ENCODE peak calls at places on chromosomes 16 and 17, in four cellular contexts. R is activated T-helper 9 cell treated with anti-CD3 and anti-CD28 coated beads, Interleukin-2, amount 50 U/mL, for 16 hours; C is cardiac fibroblast; H is right lobe of liver. S is an unnamed sample.

GRCh38 chr16:19085679-19086200 is 18.3 kb downstream of the COQ7 start:
- DNase-seq in R (no peak), C (peak; percentile 49), H (no peak), S (no peak)

GRCh38 chr17:30225919-30226553 is 9.5 kb downstream of the SLC6A4 start:
- DNase-seq in R (no peak), C (no peak), H (no peak), S (no peak)

GRCh38 chr17:29777663-29778062 is 152.4 kb downstream of the SSH2 start:
- DNase-seq in R (no peak), C (no peak), H (no peak), S (no peak)

GRCh38 chr17:56185905-56186783 is 32.9 kb downstream of the ANKFN1 start:
- DNase-seq in R (no peak), C (peak; percentile 34), H (no peak), S (no peak)

GRCh38 chr17:67891481-67892119 is 66.3 kb downstream of the BPTF start:
- DNase-seq in R (no peak), C (peak; percentile 61), H (peak; percentile 30), S (no peak)

GRCh38 chr17:3944485-3945388 is 19.5 kb downstream of the ATP2A3 start:
- DNase-seq in R (peak; percentile 19), C (peak; percentile 64), H (peak; percentile 59), S (no peak)

GRCh38 chr17:41691031-41691777 is 2.5 kb downstream of the EIF1 start:
- DNase-seq in R (no peak), C (peak; percentile 16), H (no peak), S (no peak)

GRCh38 chr17:27982688-27983087 is 59.8 kb upstream of the NLK start:
- DNase-seq in R (no peak), C (no peak), H (no peak), S (no peak)

GRCh38 chr16:19662351-19662750 is 55.7 kb downstream of the KNOP1 start:
- DNase-seq in R (no peak), C (no peak), H (no peak), S (no peak)

GRCh38 chr16:68737730-68738590 is 868 bp downstream of the CDH1 start:
- DNase-seq in R (no peak), C (no peak), H (peak; percentile 78), S (no peak)

GRCh38 chr17:73163043-73163442 is 1.8 kb upstream of the SSTR2 start:
- DNase-seq in R (no peak), C (no peak), H (no peak), S (no peak)

GRCh38 chr17:69639096-69639495 is 224.6 kb downstream of the MAP2K6 start:
- DNase-seq in R (no peak), C (no peak), H (no peak), S (no peak)